ENCODE peak calls at places on chromosomes 6 and 20, in six cellular contexts. N is left lung, O is GM20000, G is cardiac fibroblast, S is nephron progenitor cell, Y is fibroblast of the aortic adventitia. A is an unnamed sample.

GRCh38 chr6:10479939-10480700 is 41.0 kb upstream of the GCNT2 start:
- DNase-seq in N (no peak), O (no peak), G (no peak), S (no peak), Y (peak), A (no peak)

GRCh38 chr6:106125925-106126435 is 39.8 kb downstream of the PRDM1 start:
- DNase-seq in N (no peak), O (no peak), G (no peak), S (no peak), Y (no peak), A (peak)

GRCh38 chr6:117169060-117169635 is 96.2 kb upstream of the VGLL2 start:
- DNase-seq in N (no peak), O (no peak), G (no peak), S (no peak), Y (no peak), A (no peak)

GRCh38 chr6:14875678-14876063 is 370.2 kb upstream of the JARID2 start:
- DNase-seq in N (no peak), O (peak), G (no peak), S (no peak), Y (no peak), A (peak)

GRCh38 chr6:28943557-28944411 is 20.0 kb upstream of the TRIM27 start:
- DNase-seq in N (peak), O (peak), G (peak), S (peak), Y (peak), A (peak)

GRCh38 chr6:3351105-3351676 is 92.4 kb downstream of the PSMG4 start:
- DNase-seq in N (no peak), O (no peak), G (no peak), S (no peak), Y (no peak), A (no peak)

GRCh38 chr6:137160763-137161162 is 12.7 kb downstream of the IL22RA2 start:
- DNase-seq in N (no peak), O (no peak), G (peak), S (no peak), Y (peak), A (no peak)

GRCh38 chr20:15673206-15673605 is 900.0 kb downstream of the KIF16B start:
- DNase-seq in N (no peak), O (no peak), G (peak), S (no peak), Y (peak), A (no peak)

GRCh38 chr6:37020426-37021211 is 15.2 kb downstream of the FGD2 start:
- DNase-seq in N (no peak), O (no peak), G (no peak), S (no peak), Y (no peak), A (no peak)

GRCh38 chr20:63456429-63457284 is 15.8 kb downstream of the KCNQ2 start:
- DNase-seq in N (no peak), O (no peak), G (peak), S (no peak), Y (peak), A (no peak)

GRCh38 chr20:53918010-53918311 is 152.4 kb downstream of the BCAS1 start:
- DNase-seq in N (no peak), O (no peak), G (no peak), S (no peak), Y (no peak), A (no peak)

GRCh38 chr6:8063762-8064637 is at the start of gene BLOC1S5:
- DNase-seq in N (peak), O (peak), G (peak), S (peak), Y (peak), A (peak)
- TF ChIP-seq CTCF in N (peak), O (no peak), G (no peak), S (no peak), Y (no peak), A (peak)

DNA sequence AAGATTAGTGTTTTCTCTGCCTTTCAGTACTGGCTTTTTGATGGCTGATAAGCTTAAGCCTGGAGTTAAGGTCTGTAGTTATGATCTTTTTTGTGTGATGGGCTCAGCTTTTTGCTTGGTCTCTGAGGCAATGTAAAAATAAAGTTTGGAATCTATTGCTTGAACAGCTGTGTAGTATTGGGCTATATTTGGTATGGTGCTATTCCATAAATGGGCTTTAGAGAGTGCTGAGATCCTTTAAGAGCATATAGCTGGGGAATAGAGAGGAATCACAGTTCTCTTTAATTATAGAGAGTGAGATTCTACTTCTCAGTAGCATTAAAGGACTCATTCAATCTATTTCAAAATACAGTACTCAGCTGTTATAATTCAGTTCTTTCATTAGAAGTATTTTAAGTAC is 40.8 kb downstream of the ZNF451 start:
- DNase-seq in N (no peak), O (no peak), G (no peak), S (no peak), Y (peak), A (no peak)
- TF ChIP-seq CTCF in N (no peak), O (no peak), G (no peak), S (no peak), Y (peak), A (no peak)

GRCh38 chr6:104483225-104483834 is 376.4 kb downstream of the HACE1 start:
- DNase-seq in N (no peak), O (no peak), G (peak), S (no peak), Y (peak), A (no peak)
- TF ChIP-seq CTCF in N (no peak), O (no peak), G (peak), S (peak), Y (peak), A (peak)

DNA sequence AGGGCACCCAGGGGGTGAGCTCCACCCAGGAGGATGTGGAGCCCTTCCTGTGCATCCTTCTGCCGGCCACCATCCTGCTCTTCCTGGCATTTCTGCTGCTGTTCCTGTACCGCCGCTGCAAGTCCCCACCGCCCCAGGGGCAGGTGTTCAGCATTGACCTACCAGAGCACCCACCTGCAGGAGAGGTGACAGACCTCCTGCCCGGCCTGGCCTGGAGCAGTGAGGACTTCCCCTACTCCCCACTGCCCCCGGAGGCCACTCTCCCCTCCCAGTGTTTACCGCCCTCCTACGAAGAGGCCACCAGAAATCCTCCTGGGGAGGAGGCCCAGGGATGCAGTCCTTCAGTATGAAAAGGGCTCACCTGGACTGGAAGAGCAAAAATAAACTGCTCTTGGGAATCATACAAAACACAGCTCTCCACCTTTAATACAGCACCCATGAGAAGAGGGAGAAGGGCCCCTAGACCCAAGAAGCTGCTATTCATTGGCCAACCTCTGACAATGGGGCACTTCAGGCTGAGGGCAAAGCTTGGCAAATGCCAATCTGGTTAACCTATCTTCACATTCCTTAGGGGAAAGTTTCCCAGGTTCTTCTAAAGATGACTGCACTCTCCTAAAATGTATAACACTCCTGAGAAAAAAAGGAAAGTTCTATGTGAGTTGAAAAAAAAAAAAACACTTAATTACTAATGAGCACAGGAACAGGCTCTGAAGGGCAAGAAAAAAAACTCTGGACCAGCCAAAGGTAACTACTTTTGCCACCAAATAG is 5.0 kb downstream of the SMIM28 start:
- DNase-seq in N (no peak), O (no peak), G (no peak), S (no peak), Y (no peak), A (no peak)
- TF ChIP-seq CTCF in N (no peak), O (no peak), G (no peak), S (no peak), Y (no peak), A (no peak)

DNA sequence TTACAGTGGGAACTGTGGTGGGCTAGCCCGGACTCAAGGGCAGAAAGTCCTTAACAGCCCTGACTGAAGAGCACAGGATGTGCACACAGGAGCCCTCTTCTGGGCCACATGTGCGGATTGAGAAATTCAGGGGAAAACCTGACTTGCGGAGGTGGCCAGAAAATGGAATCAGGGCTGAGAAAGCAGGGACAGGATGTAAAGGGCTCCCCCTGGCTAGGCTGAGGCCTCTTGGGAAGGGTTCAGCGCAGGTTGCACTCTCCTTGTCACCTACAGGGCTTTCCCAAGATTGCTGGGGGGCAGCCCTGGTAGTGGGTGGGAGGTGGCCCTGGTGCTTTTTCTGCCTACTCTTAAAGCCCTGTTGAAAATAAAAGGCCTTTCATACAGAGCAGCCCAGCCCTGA is 251.2 kb downstream of the SLC24A3 start:
- DNase-seq in N (no peak), O (no peak), G (no peak), S (no peak), Y (no peak), A (no peak)
- TF ChIP-seq CTCF in N (no peak), O (no peak), G (no peak), S (no peak), Y (no peak), A (no peak)

GRCh38 chr6:42084889-42085288 is 34.6 kb downstream of the TAF8 start:
- DNase-seq in N (no peak), O (no peak), G (no peak), S (no peak), Y (peak), A (no peak)

GRCh38 chr6:42086665-42087050 is 36.3 kb downstream of the TAF8 start:
- DNase-seq in N (no peak), O (no peak), G (no peak), S (no peak), Y (no peak), A (no peak)

GRCh38 chr6:42088101-42088591 is 37.8 kb downstream of the TAF8 start:
- DNase-seq in N (no peak), O (no peak), G (peak), S (no peak), Y (peak), A (no peak)

GRCh38 chr6:42083530-42083929 is 33.2 kb downstream of the TAF8 start:
- DNase-seq in N (no peak), O (no peak), G (no peak), S (no peak), Y (no peak), A (no peak)

DNA sequence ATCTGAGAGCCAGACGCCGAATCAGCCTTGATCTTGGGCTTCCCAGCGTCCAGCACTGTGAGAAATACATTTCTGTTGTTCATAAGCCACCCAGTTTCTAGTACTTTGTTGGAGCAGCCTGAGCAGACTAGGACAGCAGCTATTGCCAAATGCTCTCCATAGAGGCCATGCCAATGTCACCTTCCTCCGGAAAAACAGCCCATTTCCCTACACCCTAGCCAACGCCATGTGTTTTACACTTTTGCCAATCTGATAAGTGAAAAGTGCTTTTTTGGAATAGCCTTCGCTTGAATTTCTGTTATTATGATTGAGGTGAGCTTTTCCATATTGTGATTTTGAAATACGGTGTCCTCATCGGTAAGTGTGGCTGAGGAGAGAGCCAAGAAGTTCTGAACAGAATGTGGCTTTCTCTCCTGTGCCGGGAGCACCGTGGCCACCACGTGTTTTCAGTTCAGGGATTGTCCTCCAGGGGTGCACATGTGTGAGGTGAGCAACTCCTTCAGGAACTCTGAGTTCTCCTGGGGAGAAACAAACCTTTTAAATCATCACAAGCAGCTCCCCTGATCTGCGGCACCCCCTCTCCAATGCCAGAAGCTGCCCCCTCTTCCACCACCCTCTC is 35.8 kb downstream of the TAF8 start:
- DNase-seq in N (no peak), O (no peak), G (no peak), S (no peak), Y (no peak), A (no peak)
- TF ChIP-seq CTCF in N (no peak), O (no peak), G (peak), S (peak), Y (peak), A (no peak)

DNA sequence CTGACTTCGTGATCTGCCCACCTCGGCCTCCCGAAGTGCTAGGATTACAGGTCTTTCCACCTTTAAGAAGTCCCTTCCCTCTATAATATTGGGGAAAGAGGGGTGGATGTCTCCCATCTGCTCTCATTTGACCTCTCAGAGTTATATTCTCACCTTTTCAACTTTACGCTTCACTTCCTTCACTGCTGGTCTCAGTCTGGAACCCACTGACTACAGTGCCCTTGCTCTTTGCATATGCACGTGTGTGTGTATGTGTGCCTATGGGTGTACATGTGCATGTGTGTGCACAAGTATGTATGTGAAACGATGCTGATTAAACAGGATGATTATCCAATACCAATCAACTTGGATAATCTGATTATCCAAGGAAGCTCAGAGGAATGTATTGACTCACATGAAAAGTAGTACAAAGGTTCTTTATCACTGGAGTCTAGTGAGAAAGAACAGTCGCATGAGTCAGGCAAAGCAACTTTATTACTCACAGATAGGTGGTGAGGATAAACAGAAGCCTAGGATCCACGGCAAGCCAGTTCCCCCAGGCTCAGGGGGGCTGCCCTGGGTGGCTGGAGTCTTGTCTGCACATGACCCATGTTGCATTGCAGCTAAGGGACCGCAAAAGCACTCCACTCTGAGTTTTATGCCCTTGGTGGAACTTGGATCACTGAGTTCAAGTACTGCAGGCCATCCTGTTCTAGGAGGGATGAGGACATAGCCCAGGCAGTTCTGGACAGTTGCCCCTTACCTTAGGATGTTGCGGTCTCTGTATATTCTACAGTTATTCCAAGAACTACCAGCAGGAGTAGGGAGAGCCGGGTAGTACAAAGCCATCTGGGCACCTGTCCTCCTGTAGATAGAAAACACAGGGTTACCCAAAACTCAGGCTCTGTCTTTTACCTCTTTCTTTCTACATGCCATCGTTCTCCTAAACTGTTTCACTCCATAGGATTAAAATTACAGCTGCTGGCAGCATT is 50.9 kb downstream of the SNRNP48 start:
- DNase-seq in N (no peak), O (no peak), G (peak), S (no peak), Y (peak), A (no peak)
- TF ChIP-seq CTCF in N (no peak), O (no peak), G (peak), S (no peak), Y (no peak), A (no peak)

DNA sequence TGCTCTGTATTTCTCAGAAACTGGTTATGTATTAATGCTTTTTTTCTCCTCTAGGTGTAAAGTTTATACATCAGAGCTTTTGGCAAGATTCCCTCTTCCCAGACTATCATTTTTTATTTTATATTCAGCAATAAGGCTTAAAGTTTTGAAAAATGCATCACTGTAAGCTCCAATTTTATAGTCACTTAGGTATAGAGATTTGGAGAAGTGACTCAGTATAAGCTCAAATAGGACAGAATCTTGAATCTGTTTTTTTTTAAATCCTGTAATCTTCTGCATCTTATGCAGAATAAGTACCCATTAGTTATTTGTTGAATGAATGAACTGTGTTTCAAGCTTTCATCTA is 1.0 kb downstream of the NCOA7 start:
- DNase-seq in N (no peak), O (no peak), G (no peak), S (no peak), Y (no peak), A (no peak)
- TF ChIP-seq CTCF in N (peak), O (no peak), G (no peak), S (no peak), Y (no peak), A (no peak)

DNA sequence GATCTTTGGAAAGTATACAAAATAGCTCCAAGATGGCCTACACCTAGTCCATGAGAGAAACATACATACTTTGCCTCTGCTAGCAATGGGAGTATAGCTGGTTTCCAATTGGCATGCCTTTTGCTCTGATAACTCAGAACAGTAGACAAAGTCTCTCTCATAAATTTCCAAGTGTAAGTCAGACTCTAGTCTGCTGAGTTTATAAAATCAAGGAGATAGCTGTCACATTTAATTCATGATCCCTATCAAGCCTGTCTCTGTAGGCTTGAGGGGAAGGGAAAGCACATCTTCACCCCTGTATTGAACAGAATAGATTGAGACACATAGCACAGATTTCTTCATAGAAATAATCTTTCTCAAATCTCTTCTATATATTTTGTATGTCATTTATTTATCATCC is 87.8 kb upstream of the HTR1B start:
- DNase-seq in N (no peak), O (no peak), G (no peak), S (no peak), Y (no peak), A (no peak)
- TF ChIP-seq CTCF in N (no peak), O (no peak), G (no peak), S (no peak), Y (no peak), A (no peak)

GRCh38 chr6:30744054-30744805 is at the start of gene IER3:
- DNase-seq in N (peak), O (peak), G (peak), S (peak), Y (peak), A (peak)
- TF ChIP-seq CTCF in N (peak), O (peak), G (peak), S (peak), Y (peak), A (peak)

A was measured in GM10248.